ENCODE peak calls at places on chromosomes 11 and 22, in five cellular contexts. One of them, this sample, is unnamed.

GRCh38 chr11:9385288-9385902 is 943 bp downstream of the IPO7 start:
- DNase-seq in activated CD4-positive, alpha-beta T cell treated with anti-CD3 and anti-CD28 coated beads, Interleukin-2, amount 50 U/mL, for 48 hours: no peak
- DNase-seq in left ventricle myocardium inferior: no peak
- DNase-seq in kidney epithelial cell: no peak
- DNase-seq in AG04450: no peak
- DNase-seq in this sample: no peak

GRCh38 chr11:122215244-122215992 is 99.4 kb upstream of the BLID start:
- DNase-seq in kidney epithelial cell: no peak
- DNase-seq in activated CD4-positive, alpha-beta T cell treated with anti-CD3 and anti-CD28 coated beads, Interleukin-2, amount 50 U/mL, for 48 hours: peak
- DNase-seq in left ventricle myocardium inferior: peak
- DNase-seq in AG04450: peak
- DNase-seq in this sample: peak

GRCh38 chr11:35655856-35656255 is 6.7 kb upstream of the TRIM44 start:
- DNase-seq in activated CD4-positive, alpha-beta T cell treated with anti-CD3 and anti-CD28 coated beads, Interleukin-2, amount 50 U/mL, for 48 hours: no peak
- DNase-seq in left ventricle myocardium inferior: no peak
- DNase-seq in kidney epithelial cell: no peak
- DNase-seq in AG04450: no peak
- DNase-seq in this sample: no peak

GRCh38 chr11:90426442-90426841 is 203.6 kb upstream of the CHORDC1 start:
- DNase-seq in left ventricle myocardium inferior: no peak
- DNase-seq in AG04450: no peak
- DNase-seq in activated CD4-positive, alpha-beta T cell treated with anti-CD3 and anti-CD28 coated beads, Interleukin-2, amount 50 U/mL, for 48 hours: no peak
- DNase-seq in kidney epithelial cell: no peak
- DNase-seq in this sample: no peak

GRCh38 chr11:67545280-67545679 is 22.0 kb upstream of the CABP2 start:
- DNase-seq in AG04450: no peak
- DNase-seq in kidney epithelial cell: no peak
- DNase-seq in activated CD4-positive, alpha-beta T cell treated with anti-CD3 and anti-CD28 coated beads, Interleukin-2, amount 50 U/mL, for 48 hours: no peak
- DNase-seq in left ventricle myocardium inferior: peak
- DNase-seq in this sample: peak

GRCh38 chr22:39525658-39525975 is 5.3 kb downstream of the ATF4 start:
- DNase-seq in AG04450: no peak
- DNase-seq in left ventricle myocardium inferior: no peak
- DNase-seq in kidney epithelial cell: no peak
- DNase-seq in activated CD4-positive, alpha-beta T cell treated with anti-CD3 and anti-CD28 coated beads, Interleukin-2, amount 50 U/mL, for 48 hours: no peak
- DNase-seq in this sample: no peak

GRCh38 chr11:45259607-45260006 is 26.5 kb downstream of the SYT13 start:
- DNase-seq in AG04450: no peak
- DNase-seq in left ventricle myocardium inferior: no peak
- DNase-seq in activated CD4-positive, alpha-beta T cell treated with anti-CD3 and anti-CD28 coated beads, Interleukin-2, amount 50 U/mL, for 48 hours: no peak
- DNase-seq in kidney epithelial cell: peak
- DNase-seq in this sample: no peak

GRCh38 chr11:103875855-103876510 is 160.5 kb upstream of the DDI1 start:
- DNase-seq in AG04450: no peak
- DNase-seq in left ventricle myocardium inferior: no peak
- DNase-seq in kidney epithelial cell: no peak
- DNase-seq in activated CD4-positive, alpha-beta T cell treated with anti-CD3 and anti-CD28 coated beads, Interleukin-2, amount 50 U/mL, for 48 hours: no peak
- DNase-seq in this sample: no peak

GRCh38 chr11:2772544-2773031 is 72.8 kb upstream of the KCNQ1OT1 start:
- DNase-seq in activated CD4-positive, alpha-beta T cell treated with anti-CD3 and anti-CD28 coated beads, Interleukin-2, amount 50 U/mL, for 48 hours: peak
- DNase-seq in left ventricle myocardium inferior: no peak
- DNase-seq in AG04450: peak
- DNase-seq in kidney epithelial cell: peak
- DNase-seq in this sample: no peak

GRCh38 chr22:30310881-30311771 is 15.6 kb downstream of the TBC1D10A start:
- DNase-seq in kidney epithelial cell: peak
- DNase-seq in left ventricle myocardium inferior: peak
- DNase-seq in activated CD4-positive, alpha-beta T cell treated with anti-CD3 and anti-CD28 coated beads, Interleukin-2, amount 50 U/mL, for 48 hours: no peak
- DNase-seq in AG04450: no peak
- DNase-seq in this sample: no peak

GRCh38 chr11:132559371-132560036 is 972.8 kb downstream of the OPCML start:
- DNase-seq in left ventricle myocardium inferior: no peak
- DNase-seq in activated CD4-positive, alpha-beta T cell treated with anti-CD3 and anti-CD28 coated beads, Interleukin-2, amount 50 U/mL, for 48 hours: no peak
- DNase-seq in AG04450: no peak
- DNase-seq in kidney epithelial cell: no peak
- DNase-seq in this sample: no peak

GRCh38 chr11:3964935-3965511 is 109.6 kb downstream of the STIM1 start:
- DNase-seq in AG04450: no peak
- DNase-seq in left ventricle myocardium inferior: no peak
- DNase-seq in activated CD4-positive, alpha-beta T cell treated with anti-CD3 and anti-CD28 coated beads, Interleukin-2, amount 50 U/mL, for 48 hours: no peak
- DNase-seq in kidney epithelial cell: no peak
- DNase-seq in this sample: no peak

GRCh38 chr11:78902771-78903507 is 328.3 kb upstream of the NARS2 start:
- DNase-seq in left ventricle myocardium inferior: no peak
- DNase-seq in activated CD4-positive, alpha-beta T cell treated with anti-CD3 and anti-CD28 coated beads, Interleukin-2, amount 50 U/mL, for 48 hours: no peak
- DNase-seq in kidney epithelial cell: no peak
- DNase-seq in AG04450: no peak
- DNase-seq in this sample: peak

GRCh38 chr11:66224226-66224850 is 44.1 kb upstream of the RAB1B start:
- DNase-seq in left ventricle myocardium inferior: no peak
- DNase-seq in AG04450: no peak
- DNase-seq in kidney epithelial cell: no peak
- DNase-seq in activated CD4-positive, alpha-beta T cell treated with anti-CD3 and anti-CD28 coated beads, Interleukin-2, amount 50 U/mL, for 48 hours: no peak
- DNase-seq in this sample: no peak

GRCh38 chr11:2214527-2215229 is 43.1 kb upstream of the TH start:
- DNase-seq in AG04450: no peak
- DNase-seq in left ventricle myocardium inferior: no peak
- DNase-seq in activated CD4-positive, alpha-beta T cell treated with anti-CD3 and anti-CD28 coated beads, Interleukin-2, amount 50 U/mL, for 48 hours: no peak
- DNase-seq in kidney epithelial cell: no peak
- DNase-seq in this sample: no peak

GRCh38 chr11:62770778-62771143 is 435 bp upstream of the TAF6L start:
- DNase-seq in kidney epithelial cell: no peak
- DNase-seq in AG04450: no peak
- DNase-seq in left ventricle myocardium inferior: no peak
- DNase-seq in activated CD4-positive, alpha-beta T cell treated with anti-CD3 and anti-CD28 coated beads, Interleukin-2, amount 50 U/mL, for 48 hours: peak
- DNase-seq in this sample: no peak

GRCh38 chr11:3849297-3849874 is 6.1 kb upstream of the STIM1 start:
- DNase-seq in left ventricle myocardium inferior: no peak
- DNase-seq in kidney epithelial cell: no peak
- DNase-seq in AG04450: no peak
- DNase-seq in activated CD4-positive, alpha-beta T cell treated with anti-CD3 and anti-CD28 coated beads, Interleukin-2, amount 50 U/mL, for 48 hours: peak
- DNase-seq in this sample: peak

GRCh38 chr11:73570415-73571114 is 27.3 kb downstream of the FAM168A start:
- DNase-seq in kidney epithelial cell: peak
- DNase-seq in activated CD4-positive, alpha-beta T cell treated with anti-CD3 and anti-CD28 coated beads, Interleukin-2, amount 50 U/mL, for 48 hours: no peak
- DNase-seq in left ventricle myocardium inferior: no peak
- DNase-seq in AG04450: no peak
- DNase-seq in this sample: no peak

GRCh38 chr11:22031791-22032190 is 161.1 kb upstream of the ANO5 start:
- DNase-seq in kidney epithelial cell: no peak
- DNase-seq in AG04450: no peak
- DNase-seq in left ventricle myocardium inferior: no peak
- DNase-seq in activated CD4-positive, alpha-beta T cell treated with anti-CD3 and anti-CD28 coated beads, Interleukin-2, amount 50 U/mL, for 48 hours: no peak
- DNase-seq in this sample: no peak

GRCh38 chr11:117704416-117705150 is 92.4 kb downstream of the DSCAML1 start:
- DNase-seq in activated CD4-positive, alpha-beta T cell treated with anti-CD3 and anti-CD28 coated beads, Interleukin-2, amount 50 U/mL, for 48 hours: no peak
- DNase-seq in left ventricle myocardium inferior: no peak
- DNase-seq in kidney epithelial cell: no peak
- DNase-seq in AG04450: no peak
- DNase-seq in this sample: no peak

GRCh38 chr11:129849447-129850130 is 33.9 kb downstream of the TMEM45B start:
- DNase-seq in kidney epithelial cell: no peak
- DNase-seq in activated CD4-positive, alpha-beta T cell treated with anti-CD3 and anti-CD28 coated beads, Interleukin-2, amount 50 U/mL, for 48 hours: no peak
- DNase-seq in AG04450: no peak
- DNase-seq in left ventricle myocardium inferior: no peak
- DNase-seq in this sample: no peak

GRCh38 chr22:25112538-25113253 is 87.0 kb upstream of the CRYBB3 start:
- DNase-seq in kidney epithelial cell: no peak
- DNase-seq in AG04450: no peak
- DNase-seq in left ventricle myocardium inferior: no peak
- DNase-seq in activated CD4-positive, alpha-beta T cell treated with anti-CD3 and anti-CD28 coated beads, Interleukin-2, amount 50 U/mL, for 48 hours: no peak
- DNase-seq in this sample: no peak